ENCODE peak calls at places on chromosomes 6 and 20, in ten cellular contexts. V is stomach, T is mammary epithelial cell, H is AG10803, F is AG04450, G is progenitor cell of endocrine pancreas, C is endothelial cell, O is upper lobe of left lung, U is RWPE1, E is foreskin fibroblast. A is an unnamed sample.
A peak's percentile ranks its signal among the peaks of the same experiment; 100 is the strongest.

GRCh38 chr20:61263084-61263695 is 11.1 kb downstream of the CDH4 start:
- DNase-seq in F (no peak), U (no peak), C (peak; percentile 73), E (no peak), H (peak; percentile 25), O (no peak), V (no peak), T (no peak), G (peak; percentile 57), A (peak; percentile 70)

GRCh38 chr6:83707829-83708545 is 914 bp downstream of the SNAP91 start:
- DNase-seq in C (peak; percentile 9), G (peak; percentile 13), O (peak; percentile 63), E (peak; percentile 4), V (no peak), H (peak; percentile 2), F (no peak), T (no peak), U (no peak), A (peak; percentile 7)

GRCh38 chr6:34680802-34681515 is 15.6 kb downstream of the ILRUN start:
- DNase-seq in U (peak; percentile 74), T (peak; percentile 67), F (no peak), E (no peak), H (peak; percentile 39), O (no peak), C (no peak), V (no peak), G (no peak), A (no peak)

GRCh38 chr6:130366011-130366963 is at the start of gene TMEM200A:
- DNase-seq in E (peak; percentile 86), V (peak; percentile 30), T (peak; percentile 58), F (no peak), O (peak; percentile 88), G (peak; percentile 60), H (peak; percentile 75), C (peak; percentile 65), U (peak; percentile 15), A (peak; percentile 53)

GRCh38 chr20:36527331-36528125 is 13.8 kb upstream of the MYL9 start:
- DNase-seq in U (no peak), C (no peak), V (no peak), H (no peak), F (no peak), E (no peak), G (no peak), O (peak; percentile 84), T (no peak), A (no peak)

GRCh38 chr20:3470627-3471396 is at the start of gene ATRN:
- DNase-seq in C (peak; percentile 90), U (peak; percentile 95), T (peak; percentile 87), H (peak; percentile 91), V (peak; percentile 91), G (peak; percentile 82), F (peak; percentile 72), E (peak; percentile 95), O (peak; percentile 100), A (peak; percentile 95)

GRCh38 chr6:47379328-47379727 is 69.6 kb upstream of the TNFRSF21 start:
- DNase-seq in H (no peak), O (no peak), V (no peak), E (no peak), F (no peak), G (no peak), C (no peak), U (no peak), T (no peak), A (no peak)

GRCh38 chr20:47544240-47544639 is 42.6 kb downstream of the NCOA3 start:
- DNase-seq in T (peak; percentile 36), G (no peak), F (no peak), O (no peak), C (no peak), H (peak; percentile 68), U (no peak), V (no peak), E (peak; percentile 64), A (no peak)

GRCh38 chr6:32933661-32934085 is 7.2 kb downstream of the HLA-DMB start:
- DNase-seq in G (peak; percentile 45), E (peak; percentile 45), O (no peak), F (peak; percentile 56), V (peak; percentile 86), H (peak; percentile 74), C (peak; percentile 62), U (peak; percentile 73), T (peak; percentile 40), A (peak; percentile 76)

GRCh38 chr20:19449051-19449450 is 236.6 kb downstream of the SLC24A3 start:
- DNase-seq in O (no peak), T (no peak), U (no peak), C (no peak), E (no peak), G (no peak), V (no peak), H (peak; percentile 9), F (no peak), A (no peak)

GRCh38 chr20:62534526-62535221 is 58.9 kb upstream of the GATA5 start:
- DNase-seq in E (no peak), U (no peak), H (no peak), F (no peak), C (no peak), T (no peak), O (peak; percentile 64), G (no peak), V (no peak), A (no peak)

GRCh38 chr20:40510622-40511021 is 178.4 kb downstream of the MAFB start:
- DNase-seq in U (no peak), T (no peak), V (no peak), G (no peak), F (no peak), H (no peak), E (no peak), C (no peak), O (no peak), A (no peak)

GRCh38 chr20:40508821-40509220 is 180.2 kb downstream of the MAFB start:
- DNase-seq in U (no peak), V (no peak), H (no peak), O (no peak), F (no peak), T (no peak), G (no peak), E (no peak), C (no peak), A (no peak)

GRCh38 chr20:40502431-40502992 is 186.5 kb downstream of the MAFB start:
- DNase-seq in O (no peak), E (no peak), T (no peak), H (no peak), C (no peak), G (no peak), V (no peak), F (no peak), U (no peak), A (no peak)

GRCh38 chr20:40511478-40511877 is 177.6 kb downstream of the MAFB start:
- DNase-seq in C (no peak), G (no peak), V (no peak), E (peak; percentile 32), O (peak; percentile 37), U (peak; percentile 23), F (no peak), H (peak; percentile 96), T (peak; percentile 44), A (no peak)

GRCh38 chr20:40506567-40506966 is 182.5 kb downstream of the MAFB start:
- DNase-seq in G (no peak), F (peak; percentile 74), E (peak; percentile 91), V (peak; percentile 66), U (peak; percentile 99), O (peak; percentile 86), T (peak; percentile 99), C (no peak), H (peak; percentile 100), A (no peak)
- TF ChIP-seq CTCF in G (no peak), F (no peak), E (no peak), V (no peak), U (no peak), O (no peak), T (no peak), C (no peak), H (peak; percentile 24), A (no peak)

DNA sequence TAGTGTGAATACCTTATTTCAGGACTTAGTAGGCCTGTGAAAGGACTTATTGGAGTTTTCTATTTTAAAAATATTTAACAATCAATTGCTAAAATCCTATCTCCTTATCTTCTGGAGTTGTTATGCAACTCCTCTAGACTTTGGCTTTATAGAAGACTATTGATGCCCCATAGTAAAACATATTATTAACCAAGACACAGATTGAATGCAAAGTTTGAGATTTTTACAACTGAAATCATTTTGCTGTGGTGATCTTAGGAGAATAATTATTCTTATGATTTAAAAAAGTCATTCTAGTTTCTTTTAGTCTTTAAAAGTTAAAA is 4.5 kb downstream of the HEY2 start:
- DNase-seq in T (no peak), C (no peak), H (no peak), F (no peak), O (no peak), G (no peak), V (no peak), U (no peak), E (no peak), A (no peak)
- TF ChIP-seq CTCF in T (no peak), C (no peak), H (no peak), F (no peak), O (no peak), G (no peak), V (no peak), U (no peak), E (no peak), A (peak; percentile 26)

GRCh38 chr20:32153156-32153665 is 43.7 kb downstream of the TM9SF4 start:
- DNase-seq in H (no peak), O (no peak), T (no peak), F (no peak), V (no peak), U (no peak), E (no peak), G (no peak), C (no peak), A (no peak)

GRCh38 chr20:32157611-32158010 is 48.1 kb downstream of the TM9SF4 start:
- DNase-seq in U (no peak), V (no peak), E (no peak), F (no peak), C (no peak), T (no peak), H (no peak), G (no peak), O (no peak), A (no peak)

GRCh38 chr20:32153771-32154170 is 44.3 kb downstream of the TM9SF4 start:
- DNase-seq in C (no peak), G (no peak), U (no peak), E (no peak), V (no peak), T (no peak), O (no peak), F (no peak), H (no peak), A (no peak)

GRCh38 chr20:32152421-32153155 is 43.1 kb downstream of the TM9SF4 start:
- DNase-seq in G (no peak), E (no peak), O (no peak), F (no peak), H (no peak), U (no peak), V (no peak), C (no peak), T (no peak), A (no peak)

GRCh38 chr20:32155017-32155965 is 45.8 kb downstream of the TM9SF4 start:
- DNase-seq in F (peak; percentile 29), C (peak; percentile 63), U (peak; percentile 56), O (peak; percentile 66), V (peak; percentile 71), H (peak; percentile 77), G (no peak), T (peak; percentile 92), E (peak; percentile 71), A (peak; percentile 35)
- TF ChIP-seq CTCF in F (peak; percentile 46), C (no peak), U (no peak), O (no peak), V (no peak), H (peak; percentile 22), G (peak; percentile 62), T (peak; percentile 18), E (no peak), A (peak; percentile 59)

GRCh38 chr20:2402271-2402980 is 21.7 kb downstream of the TGM6 start:
- DNase-seq in U (peak; percentile 69), H (peak; percentile 71), E (peak; percentile 46), T (peak; percentile 68), F (no peak), O (no peak), C (no peak), V (no peak), G (no peak), A (no peak)
- TF ChIP-seq CTCF in U (peak; percentile 47), H (peak; percentile 65), E (peak; percentile 61), T (peak; percentile 51), F (peak; percentile 51), O (no peak), C (peak; percentile 27), V (no peak), G (peak; percentile 32), A (peak; percentile 48)